ENCODE peak calls at places on chromosome 2, in five cellular contexts. G is K562, Z is H1, E is GM12878, M is HepG2. Y is an unnamed sample.

GRCh38 chr2:45009928-45010705 is 865 bp upstream of the SIX2 start:
- DNase-seq in G (no peak), E (no peak), M (no peak), Z (peak), Y (peak)

GRCh38 chr2:197606180-197606579 is 69.2 kb downstream of the RFTN2 start:
- DNase-seq in M (no peak), Z (no peak), G (no peak), E (peak), Y (no peak)

GRCh38 chr2:97812916-97813315 is 99.5 kb downstream of the ZAP70 start:
- DNase-seq in Z (no peak), M (no peak), G (no peak), E (no peak), Y (no peak)

GRCh38 chr2:113173563-113174368 is at the start of gene PSD4:
- DNase-seq in G (peak), E (peak), Z (no peak), M (no peak), Y (no peak)

GRCh38 chr2:50444286-50444685 is 587.6 kb downstream of the NRXN1 start:
- DNase-seq in M (no peak), E (no peak), G (no peak), Z (no peak), Y (no peak)

GRCh38 chr2:200592414-200593075 is 6.7 kb downstream of the AOX1 start:
- DNase-seq in G (no peak), M (peak), Z (no peak), E (no peak), Y (no peak)

GRCh38 chr2:120432976-120433815 is 87.3 kb downstream of the INHBB start:
- DNase-seq in Z (peak), E (no peak), G (no peak), M (no peak), Y (no peak)

GRCh38 chr2:110639972-110640371 is 37.9 kb downstream of the BUB1 start:
- DNase-seq in Z (no peak), E (no peak), G (no peak), M (no peak), Y (no peak)

GRCh38 chr2:44927979-44928659 is 13.4 kb upstream of the SIX3 start:
- DNase-seq in G (no peak), Z (peak), E (no peak), M (no peak), Y (no peak)

GRCh38 chr2:152578573-152578972 is 138.7 kb downstream of the PRPF40A start:
- DNase-seq in Z (no peak), G (no peak), E (no peak), M (no peak), Y (no peak)

GRCh38 chr2:179443175-179443574 is 178.5 kb upstream of the SESTD1 start:
- DNase-seq in E (no peak), G (no peak), M (no peak), Z (peak), Y (no peak)

GRCh38 chr2:10733980-10734379 is 12.6 kb downstream of the ATP6V1C2 start:
- DNase-seq in G (no peak), M (no peak), E (no peak), Z (no peak), Y (no peak)

GRCh38 chr2:19804861-19805260 is 96.9 kb downstream of the TTC32 start:
- DNase-seq in M (no peak), G (no peak), E (no peak), Z (no peak), Y (no peak)

GRCh38 chr2:201704536-201704935 is 6.1 kb upstream of the MPP4 start:
- DNase-seq in E (no peak), M (no peak), G (no peak), Z (no peak), Y (no peak)

GRCh38 chr2:179814050-179814449 is 47.4 kb downstream of the ZNF385B start:
- DNase-seq in E (no peak), M (no peak), Z (no peak), G (no peak), Y (no peak)

GRCh38 chr2:227612546-227613271 is 1.9 kb downstream of the SCYGR3 start:
- DNase-seq in Z (no peak), E (no peak), M (no peak), G (no peak), Y (no peak)

GRCh38 chr2:180573951-180574350 is 406.5 kb upstream of the UBE2E3 start:
- DNase-seq in G (no peak), M (no peak), Z (no peak), E (no peak), Y (no peak)

GRCh38 chr2:159096896-159097295 is 128.5 kb downstream of the TANC1 start:
- DNase-seq in E (no peak), Z (peak), G (no peak), M (no peak), Y (no peak)
- TF ChIP-seq KDM1A in E (no peak), Z (no peak), G (no peak), M (no peak), Y (no peak)

GRCh38 chr2:143758629-143759330 is 629.6 kb downstream of the ARHGAP15 start:
- DNase-seq in E (no peak), G (no peak), Z (no peak), M (no peak), Y (no peak)
- TF ChIP-seq KDM1A in E (no peak), G (no peak), Z (no peak), M (no peak), Y (no peak)

DNA sequence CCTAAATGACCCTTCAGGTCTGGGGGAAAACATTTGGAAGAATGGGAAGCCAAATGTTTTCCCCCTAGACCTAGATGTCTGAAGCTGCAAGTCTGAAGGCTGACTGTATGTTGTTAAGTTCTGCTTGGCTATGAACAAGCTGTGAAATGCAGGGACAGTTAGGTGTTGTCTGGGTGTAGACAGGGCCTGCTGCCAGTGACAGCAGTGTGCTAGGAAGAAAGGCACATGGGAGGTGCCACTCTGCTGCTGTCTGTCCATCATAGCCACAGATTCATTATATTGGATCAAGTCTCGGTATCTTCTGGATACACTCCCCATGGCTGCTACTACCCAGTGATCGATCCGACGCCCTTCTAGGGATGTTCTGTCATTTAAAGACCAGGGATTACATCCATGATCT is 266.0 kb upstream of the PXDN start:
- DNase-seq in E (no peak), M (no peak), Z (no peak), G (no peak), Y (no peak)
- TF ChIP-seq KDM1A in E (no peak), M (no peak), Z (no peak), G (no peak), Y (no peak)

DNA sequence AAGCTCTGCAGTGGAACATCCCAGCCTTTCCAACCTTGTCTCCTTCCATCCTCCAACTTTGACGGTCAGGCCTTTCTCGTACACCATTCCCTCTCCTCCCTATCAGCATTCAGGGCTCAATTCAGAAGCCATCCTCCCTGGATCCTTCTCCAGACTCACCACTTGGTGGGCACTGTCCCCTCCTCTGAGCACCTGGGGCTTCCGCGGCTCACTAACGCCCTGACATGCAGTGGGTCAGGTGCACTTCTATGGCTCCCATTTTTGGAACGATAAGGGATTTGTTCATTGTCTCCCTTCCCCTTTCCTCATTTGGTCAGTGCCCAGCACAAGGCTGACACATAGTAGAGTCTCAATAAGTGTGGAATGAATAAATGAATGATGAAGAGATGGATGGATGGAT is 56.7 kb downstream of the TNS1 start:
- DNase-seq in Z (no peak), M (no peak), G (no peak), E (no peak), Y (no peak)
- TF ChIP-seq KDM1A in Z (no peak), M (no peak), G (no peak), E (no peak), Y (no peak)

GRCh38 chr2:217960351-217960750 is 42.4 kb downstream of the TNS1 start:
- DNase-seq in G (no peak), Z (no peak), E (no peak), M (no peak), Y (no peak)

GRCh38 chr2:217966399-217967068 is 36.3 kb downstream of the TNS1 start:
- DNase-seq in E (no peak), M (no peak), G (no peak), Z (no peak), Y (no peak)

GRCh38 chr2:217964255-217964654 is 38.5 kb downstream of the TNS1 start:
- DNase-seq in Z (no peak), E (no peak), G (no peak), M (no peak), Y (no peak)

GRCh38 chr2:217969588-217969987 is 33.2 kb downstream of the TNS1 start:
- DNase-seq in G (no peak), E (no peak), Z (no peak), M (no peak), Y (no peak)

GRCh38 chr2:217964658-217965161 is 38.1 kb downstream of the TNS1 start:
- DNase-seq in G (no peak), E (no peak), Z (no peak), M (no peak), Y (no peak)
- TF ChIP-seq KDM1A in G (no peak), E (no peak), Z (no peak), M (no peak), Y (no peak)

DNA sequence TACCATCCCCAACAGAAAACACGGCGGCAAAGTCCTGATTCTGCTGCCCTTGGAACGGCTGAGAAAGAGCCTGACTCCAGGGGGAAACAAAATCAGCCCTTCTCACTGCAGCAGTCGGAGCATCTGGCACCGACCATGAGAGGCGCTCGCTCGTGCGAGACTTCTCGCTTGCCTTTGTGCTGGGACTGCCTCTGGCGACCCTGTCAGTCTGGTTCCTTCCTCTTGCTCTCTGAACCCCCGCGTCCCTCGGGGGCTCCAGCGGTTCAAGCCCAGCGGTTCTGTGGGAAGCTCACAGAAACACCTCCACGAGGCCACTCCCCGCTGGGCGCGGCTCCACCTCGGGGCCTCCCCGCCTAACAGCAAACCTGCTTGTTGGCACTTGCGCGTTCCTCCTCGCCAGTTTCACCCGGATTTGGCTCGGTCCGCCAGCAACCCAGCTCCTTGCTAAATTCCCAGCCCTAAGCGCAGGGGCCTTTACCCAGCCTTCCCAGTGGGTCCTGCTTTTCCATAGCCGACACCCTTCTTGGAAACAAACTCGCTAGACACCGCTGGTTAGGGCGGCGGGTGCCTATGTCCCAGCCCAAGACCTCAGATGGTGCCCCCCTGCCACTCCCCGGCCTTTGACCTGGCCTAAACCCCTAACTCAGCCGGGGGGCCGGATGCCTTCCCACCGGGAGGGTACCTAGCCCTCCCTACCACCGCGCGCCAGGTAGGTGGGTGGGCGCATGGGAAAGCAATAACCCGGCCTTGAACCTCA is 2.2 kb downstream of the RND3 start:
- DNase-seq in M (peak), Z (peak), G (no peak), E (no peak), Y (peak)
- TF ChIP-seq KDM1A in M (no peak), Z (no peak), G (no peak), E (no peak), Y (no peak)